ENCODE peak calls at places on chromosomes 7 and 10, in ten cellular contexts. S, W, K, H, N, C, U, Z, O and I are unnamed samples.

GRCh38 chr10:11429439-11430052 is 181.9 kb downstream of the USP6NL start:
- DNase-seq in H (no peak), O (no peak), K (no peak), S (no peak), U (no peak), W (no peak), Z (no peak), N (no peak), C (no peak), I (no peak)

GRCh38 chr7:69208848-69209247 is 389.4 kb upstream of the AUTS2 start:
- DNase-seq in Z (no peak), C (no peak), H (no peak), K (no peak), S (no peak), W (no peak), O (no peak), U (no peak), N (no peak), I (no peak)

GRCh38 chr7:69817096-69817495 is 218.8 kb downstream of the AUTS2 start:
- DNase-seq in K (no peak), S (no peak), C (no peak), N (no peak), Z (no peak), H (no peak), O (no peak), U (no peak), W (no peak), I (no peak)

GRCh38 chr7:11373546-11374142 is 400.0 kb downstream of the PHF14 start:
- DNase-seq in C (no peak), W (no peak), O (no peak), N (no peak), S (peak; percentile 7), K (no peak), U (no peak), Z (no peak), H (no peak), I (peak; percentile 26)

GRCh38 chr10:50992972-50993766 is 81.1 kb upstream of the PRKG1 start:
- DNase-seq in C (peak; percentile 25), S (no peak), H (no peak), K (peak; percentile 17), W (no peak), O (no peak), U (no peak), N (no peak), Z (no peak), I (peak; percentile 25)

GRCh38 chr10:27620425-27621397 is 116.6 kb downstream of the RAB18 start:
- DNase-seq in N (peak; percentile 69), C (peak; percentile 70), W (no peak), S (no peak), O (no peak), K (no peak), U (no peak), Z (no peak), H (no peak), I (peak; percentile 28)

GRCh38 chr7:18352339-18353255 is 143.0 kb upstream of the HDAC9 start:
- DNase-seq in N (no peak), U (no peak), W (peak; percentile 16), H (no peak), O (no peak), C (peak; percentile 40), K (peak; percentile 41), S (peak; percentile 58), Z (no peak), I (peak; percentile 73)

GRCh38 chr10:89837173-89838001 is 136.0 kb downstream of the KIF20B start:
- DNase-seq in N (peak; percentile 67), Z (no peak), S (no peak), C (peak; percentile 43), O (peak; percentile 3), K (peak; percentile 31), U (no peak), H (no peak), W (peak; percentile 24), I (no peak)

GRCh38 chr10:102645741-102646609 is 1.7 kb downstream of the TRIM8 start:
- DNase-seq in W (peak; percentile 75), K (peak; percentile 72), C (peak; percentile 92), N (peak; percentile 97), U (peak; percentile 51), Z (peak; percentile 65), H (peak; percentile 43), S (peak; percentile 67), O (peak; percentile 68), I (peak; percentile 88)

GRCh38 chr10:35574924-35575352 is 30.2 kb upstream of the GJD4 start:
- DNase-seq in Z (no peak), K (no peak), N (no peak), O (no peak), W (no peak), S (no peak), C (no peak), U (no peak), H (no peak), I (no peak)

GRCh38 chr7:50856821-50857220 is 74.1 kb upstream of the GRB10 start:
- DNase-seq in K (no peak), S (no peak), N (no peak), O (no peak), W (no peak), H (no peak), C (no peak), U (no peak), Z (no peak), I (no peak)

GRCh38 chr7:112207765-112208164 is 1.3 kb downstream of the ZNF277 start:
- DNase-seq in U (no peak), H (no peak), K (no peak), Z (no peak), S (no peak), C (no peak), W (no peak), N (no peak), O (no peak), I (no peak)

GRCh38 chr10:86186633-86187032 is 180.0 kb downstream of the GRID1 start:
- DNase-seq in H (no peak), C (no peak), N (no peak), W (no peak), S (no peak), Z (no peak), O (no peak), K (no peak), U (no peak), I (no peak)

GRCh38 chr10:129140861-129141260 is 326.2 kb upstream of the MGMT start:
- DNase-seq in Z (no peak), N (no peak), S (no peak), H (no peak), K (no peak), W (no peak), O (no peak), C (no peak), U (no peak), I (no peak)

GRCh38 chr10:46550076-46550790 is 6.2 kb downstream of the GPRIN2 start:
- DNase-seq in O (no peak), H (peak; percentile 2), N (peak; percentile 65), W (peak; percentile 6), K (peak; percentile 12), S (no peak), Z (no peak), C (peak; percentile 3), U (no peak), I (no peak)

GRCh38 chr10:43737003-43737402 is 88.3 kb upstream of the ZNF32 start:
- DNase-seq in O (no peak), C (no peak), U (no peak), S (no peak), H (no peak), Z (no peak), W (no peak), N (no peak), K (no peak), I (no peak)

GRCh38 chr7:134315679-134316538 is 821 bp downstream of the SLC35B4 start:
- DNase-seq in W (no peak), H (no peak), N (no peak), O (no peak), U (no peak), K (no peak), Z (peak; percentile 1), C (no peak), S (no peak), I (peak; percentile 36)

GRCh38 chr10:13360587-13360986 is 12.5 kb upstream of the SEPHS1 start:
- DNase-seq in C (no peak), H (no peak), W (no peak), Z (no peak), O (no peak), S (no peak), U (no peak), K (no peak), N (no peak), I (no peak)

GRCh38 chr10:54282012-54282411 is 519.0 kb downstream of the PCDH15 start:
- DNase-seq in S (no peak), H (no peak), C (no peak), O (no peak), W (no peak), N (no peak), U (no peak), Z (no peak), K (no peak), I (no peak)

GRCh38 chr7:20439786-20440185 is 109.1 kb downstream of the ITGB8 start:
- DNase-seq in S (no peak), H (no peak), Z (no peak), W (no peak), N (no peak), K (no peak), O (no peak), U (no peak), C (no peak), I (no peak)

GRCh38 chr10:102241444-102242117 is at the start of gene PITX3:
- DNase-seq in K (peak; percentile 88), Z (peak; percentile 79), C (peak; percentile 87), N (peak; percentile 96), U (peak; percentile 17), O (peak; percentile 88), S (peak; percentile 69), H (peak; percentile 74), W (peak; percentile 93), I (peak; percentile 97)

GRCh38 chr7:114140561-114140960 is 221.8 kb upstream of the PPP1R3A start:
- DNase-seq in S (no peak), K (no peak), Z (no peak), O (no peak), W (no peak), C (no peak), U (no peak), H (no peak), N (no peak), I (no peak)

GRCh38 chr10:17155821-17156220 is 26.2 kb upstream of the CUBN start:
- DNase-seq in K (no peak), U (no peak), H (no peak), O (no peak), Z (no peak), C (no peak), N (no peak), W (no peak), S (no peak), I (no peak)

GRCh38 chr10:29535778-29536459 is 98.9 kb downstream of the SVIL start:
- DNase-seq in H (no peak), Z (no peak), K (peak; percentile 34), W (no peak), O (no peak), C (peak; percentile 20), S (no peak), N (no peak), U (no peak), I (no peak)

GRCh38 chr10:28411648-28412047 is 108.8 kb upstream of the MPP7 start:
- DNase-seq in U (no peak), N (no peak), C (no peak), O (no peak), Z (no peak), W (peak; percentile 18), H (no peak), K (no peak), S (no peak), I (no peak)

GRCh38 chr7:4737300-4737699 is 38.1 kb upstream of the AP5Z1 start:
- DNase-seq in O (no peak), C (no peak), W (no peak), H (no peak), U (no peak), S (no peak), K (no peak), N (no peak), Z (no peak), I (no peak)